ENCODE peak calls at places on chromosomes 6 and 20, in four cellular contexts. T is heart left ventricle, P is sigmoid colon, R is colonic mucosa. A is an unnamed sample.

GRCh38 chr6:82953871-82954270 is 111.8 kb downstream of the UBE3D start:
- DNase-seq in T (peak; percentile 36), P (no peak), R (no peak), A (no peak)

GRCh38 chr6:4134841-4135664 is at the start of gene ECI2:
- DNase-seq in T (peak; percentile 72), P (no peak), R (no peak), A (no peak)

GRCh38 chr6:108027054-108027453 is 47.5 kb downstream of the OSTM1 start:
- DNase-seq in T (no peak), P (no peak), R (no peak), A (no peak)

GRCh38 chr6:42556462-42556861 is 7.4 kb upstream of the UBR2 start:
- DNase-seq in T (no peak), P (no peak), R (peak; percentile 74), A (no peak)

GRCh38 chr6:18528084-18528743 is 141.1 kb downstream of the RNF144B start:
- DNase-seq in T (no peak), P (no peak), R (no peak), A (no peak)

GRCh38 chr20:19888269-19888669 is 128.9 kb upstream of the NAA20 start:
- DNase-seq in T (peak; percentile 35), P (peak; percentile 66), R (peak; percentile 58), A (no peak)

GRCh38 chr20:19889011-19889953 is 127.9 kb upstream of the NAA20 start:
- DNase-seq in T (peak; percentile 76), P (peak; percentile 77), R (peak; percentile 58), A (no peak)

GRCh38 chr6:134132494-134133141 is 80.2 kb upstream of the SLC2A12 start:
- DNase-seq in T (no peak), P (no peak), R (no peak), A (no peak)

GRCh38 chr20:59498291-59498690 is 106.0 kb upstream of the PHACTR3 start:
- DNase-seq in T (no peak), P (no peak), R (no peak), A (no peak)

GRCh38 chr20:41178904-41179432 is 41.6 kb downstream of the PLCG1 start:
- DNase-seq in T (peak; percentile 64), P (no peak), R (no peak), A (no peak)

GRCh38 chr20:53898558-53898931 is 171.8 kb downstream of the BCAS1 start:
- DNase-seq in T (no peak), P (no peak), R (no peak), A (no peak)

GRCh38 chr6:27617046-27617687 is 144.3 kb upstream of the ZNF184 start:
- DNase-seq in T (no peak), P (no peak), R (no peak), A (no peak)

GRCh38 chr6:86756623-86757246 is 180.6 kb upstream of the HTR1E start:
- DNase-seq in T (no peak), P (no peak), R (no peak), A (no peak)

GRCh38 chr6:7543761-7544424 is 2.4 kb downstream of the DSP start:
- DNase-seq in T (no peak), P (no peak), R (no peak), A (no peak)

GRCh38 chr6:143529095-143529494 is 17.6 kb upstream of the FUCA2 start:
- DNase-seq in T (no peak), P (no peak), R (no peak), A (no peak)

GRCh38 chr6:44245391-44245911 is 1.4 kb upstream of the HSP90AB1 start:
- DNase-seq in T (no peak), P (no peak), R (no peak), A (no peak)

GRCh38 chr6:17212541-17213371 is 68.4 kb upstream of the RBM24 start:
- DNase-seq in T (peak; percentile 41), P (peak; percentile 68), R (no peak), A (no peak)

GRCh38 chr20:61297981-61298380 is 45.9 kb downstream of the CDH4 start:
- DNase-seq in T (no peak), P (no peak), R (no peak), A (no peak)

GRCh38 chr6:52564856-52565255 is 12.0 kb downstream of the TRAM2 start:
- DNase-seq in T (no peak), P (no peak), R (no peak), A (no peak)

GRCh38 chr6:158768396-158768795 is 50.8 kb downstream of the EZR start:
- DNase-seq in T (no peak), P (peak; percentile 59), R (no peak), A (no peak)

GRCh38 chr6:73969982-73970960 is 274.3 kb downstream of the CD109 start:
- DNase-seq in T (no peak), P (no peak), R (no peak), A (no peak)

GRCh38 chr6:15066433-15067337 is 179.2 kb upstream of the JARID2 start:
- DNase-seq in T (peak; percentile 48), P (peak; percentile 76), R (peak; percentile 25), A (no peak)

GRCh38 chr6:104161960-104162669 is 697.6 kb downstream of the HACE1 start:
- DNase-seq in T (no peak), P (no peak), R (no peak), A (no peak)

GRCh38 chr6:83096791-83097190 is 29.3 kb downstream of the DOP1A start:
- DNase-seq in T (no peak), P (no peak), R (no peak), A (no peak)

GRCh38 chr20:63191400-63191799 is 24.5 kb downstream of the YTHDF1 start:
- DNase-seq in T (no peak), P (no peak), R (peak; percentile 94), A (peak; percentile 35)

GRCh38 chr20:44702776-44703175 is 12.4 kb upstream of the CCN5 start:
- DNase-seq in T (peak; percentile 91), P (peak; percentile 94), R (peak; percentile 63), A (no peak)

DNA sequence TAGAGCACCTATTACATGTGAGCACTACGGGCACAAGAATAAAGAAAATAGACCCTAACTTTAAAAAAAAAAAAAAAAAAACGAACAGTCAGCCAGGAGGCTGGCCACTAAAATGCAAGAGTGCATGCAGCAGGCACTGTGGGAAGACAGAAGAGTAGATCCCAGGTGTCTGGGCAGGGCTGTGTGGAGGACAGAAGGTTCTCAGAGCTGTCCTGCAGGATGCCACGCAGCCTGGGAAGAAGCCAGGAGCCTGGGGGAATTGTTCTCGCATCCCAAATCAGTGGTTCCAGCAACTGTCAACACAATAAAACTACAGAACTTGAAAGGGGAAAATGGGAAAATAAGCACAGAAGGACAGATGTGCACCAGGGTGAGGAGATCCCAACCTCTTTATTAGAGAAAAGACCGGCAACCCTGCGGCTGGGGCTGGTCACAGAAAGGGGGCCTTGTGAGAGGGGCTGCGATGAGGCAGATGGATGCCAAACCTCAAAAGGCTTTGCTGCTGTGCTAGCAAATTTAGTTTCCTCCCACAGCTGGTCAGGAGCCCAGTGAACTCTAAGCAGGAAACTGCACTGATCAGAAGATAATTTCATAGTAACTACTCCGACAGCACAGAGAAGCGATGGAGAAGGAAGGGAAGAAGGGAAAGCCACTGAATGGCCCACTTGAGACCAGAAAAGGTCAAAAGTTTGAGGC is 30.9 kb downstream of the MAP3K5 start:
- DNase-seq in T (peak; percentile 42), P (no peak), R (peak; percentile 35), A (no peak)
- H3K4me1 ChIP-seq in T (peaks cover 19% of the 10 kb centered on the region), P (peaks cover 32% of the 10 kb centered on the region), R (peaks cover 10% of the 10 kb centered on the region), A (peaks cover 60% of the 10 kb centered on the region)

GRCh38 chr20:47317127-47317895 is 39.2 kb downstream of the ZMYND8 start:
- DNase-seq in T (peak; percentile 87), P (peak; percentile 95), R (peak; percentile 62), A (peak; percentile 17)

GRCh38 chr20:47318596-47319516 is 37.6 kb downstream of the ZMYND8 start:
- DNase-seq in T (peak; percentile 74), P (peak; percentile 96), R (peak; percentile 79), A (no peak)

GRCh38 chr20:47319517-47320252 is 36.8 kb downstream of the ZMYND8 start:
- DNase-seq in T (peak; percentile 57), P (peak; percentile 79), R (peak; percentile 78), A (no peak)

GRCh38 chr20:47316776-47317126 is 39.7 kb downstream of the ZMYND8 start:
- DNase-seq in T (no peak), P (no peak), R (no peak), A (no peak)

DNA sequence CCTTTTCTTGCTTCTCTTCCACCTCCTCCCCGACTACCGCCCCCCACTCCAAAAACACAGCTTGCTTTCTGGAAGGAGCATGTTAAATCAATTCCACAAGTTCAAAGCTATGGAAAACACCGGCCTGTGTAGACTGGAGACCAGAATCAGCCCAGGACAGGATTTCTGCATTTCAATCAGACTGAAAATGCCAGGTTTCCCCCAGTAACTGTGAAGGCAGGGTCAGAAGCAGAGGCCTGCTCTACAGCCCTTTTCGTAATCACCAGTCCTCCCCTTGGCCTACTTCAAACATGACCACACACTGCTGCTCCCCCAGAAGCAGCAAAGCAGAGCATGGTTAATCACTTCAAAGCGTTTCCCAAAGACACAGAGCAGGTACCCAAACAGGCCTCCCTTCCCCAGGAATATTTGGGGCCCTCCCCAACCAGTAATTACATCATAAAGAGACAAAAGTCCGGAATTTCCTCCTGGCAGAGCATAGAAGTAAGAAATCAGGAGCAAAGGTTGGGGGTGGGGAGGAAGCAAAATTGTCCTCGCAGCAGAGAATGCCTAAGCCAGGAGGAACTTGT is 38.4 kb downstream of the ZMYND8 start:
- DNase-seq in T (no peak), P (peak; percentile 82), R (peak; percentile 83), A (no peak)
- H3K4me3 ChIP-seq in T (peak overlapping the region; percentile 11), P (no peak overlapping the region), R (no peak overlapping the region), A (no peak overlapping the region)

DNA sequence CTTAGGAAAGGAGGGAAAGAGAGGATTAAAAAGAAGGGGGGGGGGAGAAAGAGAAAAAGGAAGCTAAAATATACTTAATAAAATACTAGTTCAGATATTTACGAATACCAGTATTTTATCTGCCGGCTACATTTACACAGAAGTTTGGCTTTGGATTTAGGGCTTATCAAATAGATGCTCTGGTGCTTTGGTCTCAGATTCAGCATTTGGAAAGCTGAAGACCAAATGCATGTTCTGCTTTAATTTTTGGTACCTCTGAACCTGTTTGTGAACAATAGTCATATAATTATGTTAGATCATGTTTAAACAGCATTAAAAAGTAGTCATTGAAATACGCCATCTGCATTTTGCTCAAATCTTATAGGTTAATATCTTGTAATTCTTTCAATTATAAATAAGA is 786.0 kb upstream of the CITED2 start:
- DNase-seq in T (no peak), P (no peak), R (no peak), A (no peak)
- H3K4me1 ChIP-seq in T (no peaks in the 10 kb centered on the region), P (no peaks in the 10 kb centered on the region), R (no peaks in the 10 kb centered on the region), A (no peaks in the 10 kb centered on the region)

DNA sequence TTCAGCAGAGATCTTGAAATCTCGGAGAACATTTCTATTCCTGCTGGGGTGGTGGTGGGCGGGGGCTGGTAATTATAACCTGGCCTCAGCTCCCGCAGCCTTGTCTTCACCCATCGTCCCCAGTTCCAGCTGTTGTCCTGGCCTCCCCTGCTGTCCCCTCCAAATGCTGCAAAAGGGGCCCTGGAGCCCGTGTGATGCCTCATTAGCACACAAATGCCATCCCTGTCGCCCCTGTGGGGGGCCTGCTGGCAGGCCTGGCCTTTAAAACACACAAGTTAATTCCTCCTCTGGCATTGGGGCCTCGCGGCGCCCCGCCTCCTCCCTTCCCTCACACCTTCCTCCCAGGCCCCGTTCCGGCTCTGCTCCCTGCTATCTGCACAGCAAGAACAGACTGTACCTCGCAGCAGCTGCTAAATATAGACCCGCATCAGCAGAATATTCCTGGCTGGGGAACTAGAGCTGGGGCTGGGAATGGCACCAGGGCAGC is 85.7 kb downstream of the CDH22 start:
- DNase-seq in T (peak; percentile 75), P (no peak), R (no peak), A (no peak)
- H3K4me3 ChIP-seq in T (no peak overlapping the region), P (no peak overlapping the region), R (no peak overlapping the region), A (no peak overlapping the region)

A was measured in CD8-positive, alpha-beta memory T cell.